ENCODE peak calls at places on chromosomes 11 and 22, in nine cellular contexts. O is endodermal cell, Q is GM23338, W is small intestine, G is aorta, T is HCT116, K is tibial nerve, E is sigmoid colon, N is lower lobe of right lung. U is an unnamed sample.

GRCh38 chr11:116930177-116930576 is 92.8 kb upstream of the APOA1 start:
- DNase-seq in O (peak; percentile 60), Q (peak; percentile 39), W (peak; percentile 49), G (no peak), T (no peak), K (no peak), E (no peak), N (no peak), U (no peak)

GRCh38 chr11:63906585-63906984 is 10.4 kb downstream of the RCOR2 start:
- DNase-seq in O (peak; percentile 80), Q (peak; percentile 70), W (no peak), G (no peak), T (no peak), K (no peak), E (no peak), N (no peak), U (no peak)

GRCh38 chr11:197741-198235 is 4.9 kb downstream of the SCGB1C1 start:
- DNase-seq in O (peak; percentile 25), Q (no peak), W (no peak), G (peak; percentile 25), T (no peak), K (no peak), E (peak; percentile 63), N (no peak), U (peak; percentile 61)

GRCh38 chr11:1767399-1768140 is 3.8 kb upstream of the CTSD start:
- DNase-seq in O (no peak), Q (no peak), W (no peak), G (peak; percentile 44), T (no peak), K (no peak), E (peak; percentile 61), N (no peak), U (peak; percentile 17)

GRCh38 chr11:63892233-63892632 is 24.7 kb downstream of the RCOR2 start:
- DNase-seq in O (no peak), Q (no peak), W (no peak), G (no peak), T (no peak), K (no peak), E (no peak), N (no peak), U (no peak)

GRCh38 chr22:31491218-31491962 is 1.7 kb upstream of the EIF4ENIF1 start:
- DNase-seq in O (peak; percentile 73), Q (peak; percentile 52), W (no peak), G (no peak), T (no peak), K (no peak), E (no peak), N (no peak), U (no peak)

GRCh38 chr11:86990079-86990478 is 34.9 kb upstream of the FZD4 start:
- DNase-seq in O (no peak), Q (no peak), W (no peak), G (no peak), T (no peak), K (no peak), E (no peak), N (no peak), U (no peak)

GRCh38 chr11:126963603-126964353 is 36.8 kb downstream of the KIRREL3 start:
- DNase-seq in O (no peak), Q (no peak), W (no peak), G (no peak), T (no peak), K (no peak), E (no peak), N (no peak), U (no peak)

GRCh38 chr11:101030015-101030414 is 99.6 kb downstream of the PGR start:
- DNase-seq in O (no peak), Q (no peak), W (no peak), G (no peak), T (no peak), K (no peak), E (no peak), N (no peak), U (no peak)

GRCh38 chr11:65663634-65664200 is 1.0 kb upstream of the RELA start:
- DNase-seq in O (no peak), Q (peak; percentile 60), W (peak; percentile 57), G (no peak), T (no peak), K (no peak), E (peak; percentile 92), N (peak; percentile 66), U (peak; percentile 77)

GRCh38 chr11:95584589-95584988 is 205.0 kb downstream of the FAM76B start:
- DNase-seq in O (no peak), Q (no peak), W (no peak), G (no peak), T (no peak), K (no peak), E (no peak), N (no peak), U (no peak)

GRCh38 chr11:2789331-2789730 is 89.5 kb upstream of the KCNQ1OT1 start:
- DNase-seq in O (no peak), Q (no peak), W (no peak), G (no peak), T (no peak), K (peak; percentile 1), E (peak; percentile 44), N (peak; percentile 30), U (peak; percentile 9)
- H3K27ac ChIP-seq in O (no peak overlapping the region), Q (no peak overlapping the region), W (no peak overlapping the region), G (no peak overlapping the region), T (no peak overlapping the region), K (no peak overlapping the region), E (no peak overlapping the region), N (no peak overlapping the region), U (no peak overlapping the region)

GRCh38 chr11:128555606-128556005 is 31.8 kb downstream of the ETS1 start:
- DNase-seq in O (peak; percentile 85), Q (peak; percentile 68), W (peak; percentile 25), G (no peak), T (peak; percentile 13), K (no peak), E (no peak), N (no peak), U (no peak)

GRCh38 chr11:128552783-128553661 is 34.3 kb downstream of the ETS1 start:
- DNase-seq in O (no peak), Q (no peak), W (no peak), G (no peak), T (no peak), K (peak; percentile 25), E (no peak), N (no peak), U (no peak)

GRCh38 chr11:128551641-128552335 is 35.6 kb downstream of the ETS1 start:
- DNase-seq in O (no peak), Q (no peak), W (no peak), G (no peak), T (no peak), K (no peak), E (no peak), N (no peak), U (no peak)

GRCh38 chr11:128550967-128551522 is 36.3 kb downstream of the ETS1 start:
- DNase-seq in O (no peak), Q (no peak), W (no peak), G (no peak), T (no peak), K (no peak), E (peak; percentile 76), N (no peak), U (no peak)

DNA sequence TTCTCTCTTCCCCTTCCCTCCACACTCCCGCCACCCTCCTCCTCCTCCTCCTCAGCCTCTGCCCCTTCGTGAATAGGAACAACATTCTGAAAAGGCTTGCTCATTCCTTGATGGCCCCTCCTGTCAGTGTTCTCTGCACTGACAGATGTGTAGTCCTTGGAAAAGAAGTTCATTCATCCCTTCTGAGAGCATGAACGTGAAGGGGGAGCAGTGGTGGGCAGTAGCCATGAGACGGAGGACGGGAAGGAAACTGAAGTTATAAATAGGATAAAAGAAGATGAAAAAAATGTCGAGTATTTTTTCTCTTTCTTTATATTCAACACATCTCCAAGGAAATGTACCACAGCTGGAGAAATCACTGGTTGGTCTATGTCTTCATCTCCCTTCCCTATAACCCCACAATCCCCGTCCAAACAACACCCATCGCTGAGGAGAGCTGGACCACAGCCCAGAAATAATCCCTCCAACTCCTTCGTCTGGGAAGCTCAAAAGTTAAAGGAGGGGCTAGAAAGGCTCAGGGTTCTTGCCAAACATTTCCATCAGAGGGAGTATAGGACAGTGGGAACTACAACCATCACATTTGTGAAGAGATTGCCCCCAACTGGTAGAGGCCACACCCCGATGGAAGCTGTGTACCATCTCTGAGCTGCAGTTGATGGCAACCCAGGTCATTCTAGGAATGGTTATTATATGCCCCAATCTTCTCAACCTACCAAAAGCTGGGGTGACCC is 33.5 kb downstream of the ETS1 start:
- DNase-seq in O (no peak), Q (no peak), W (no peak), G (no peak), T (no peak), K (no peak), E (no peak), N (no peak), U (no peak)
- H3K4me3 ChIP-seq in O (no peak overlapping the region), Q (no peak overlapping the region), W (no peak overlapping the region), G (no peak overlapping the region), T (no peak overlapping the region), K (no peak overlapping the region), E (no peak overlapping the region), N (no peak overlapping the region), U (no peak overlapping the region)

GRCh38 chr11:34251640-34251980 is 106.2 kb downstream of the ABTB2 start:
- DNase-seq in O (no peak), Q (no peak), W (no peak), G (no peak), T (no peak), K (no peak), E (no peak), N (no peak), U (no peak)
- H3K4me1 ChIP-seq in O (peaks cover 3% of the 10 kb centered on the region), Q (peaks cover 8% of the 10 kb centered on the region), W (peaks cover 15% of the 10 kb centered on the region), G (peaks cover 5% of the 10 kb centered on the region), T (peaks cover 24% of the 10 kb centered on the region), K (peaks cover 21% of the 10 kb centered on the region), E (peaks cover 10% of the 10 kb centered on the region), N (peaks cover 16% of the 10 kb centered on the region), U (peaks cover 16% of the 10 kb centered on the region)

GRCh38 chr22:37604074-37604473 is 4.6 kb upstream of the GGA1 start:
- DNase-seq in O (no peak), Q (no peak), W (no peak), G (no peak), T (no peak), K (no peak), E (no peak), N (no peak), U (no peak)

GRCh38 chr22:37604875-37605274 is 3.8 kb upstream of the GGA1 start:
- DNase-seq in O (no peak), Q (no peak), W (peak; percentile 33), G (no peak), T (no peak), K (no peak), E (no peak), N (no peak), U (no peak)

GRCh38 chr22:37599161-37599560 is 9.5 kb upstream of the GGA1 start:
- DNase-seq in O (no peak), Q (no peak), W (peak; percentile 92), G (no peak), T (no peak), K (no peak), E (no peak), N (no peak), U (peak; percentile 58)

GRCh38 chr22:37601540-37602442 is 6.8 kb upstream of the GGA1 start:
- DNase-seq in O (peak; percentile 93), Q (peak; percentile 97), W (peak; percentile 90), G (no peak), T (peak; percentile 56), K (no peak), E (no peak), N (no peak), U (no peak)

DNA sequence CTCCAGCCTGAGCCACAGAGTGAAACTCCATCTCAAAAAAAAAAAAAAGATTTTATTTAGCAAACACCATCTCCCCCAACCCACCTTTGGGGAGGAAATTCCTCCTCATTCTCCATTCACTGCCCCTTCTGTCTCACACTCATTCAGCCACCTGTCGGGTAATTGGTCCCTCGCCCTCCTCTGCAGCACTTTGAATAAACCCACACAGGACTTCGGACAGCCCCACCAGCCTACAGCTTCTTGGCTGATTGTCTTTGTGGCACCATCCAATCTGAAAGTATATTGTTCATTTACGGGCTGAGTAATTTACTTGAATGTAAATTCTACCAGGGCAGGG is 7.5 kb upstream of the GGA1 start:
- DNase-seq in O (no peak), Q (no peak), W (no peak), G (no peak), T (no peak), K (no peak), E (no peak), N (no peak), U (no peak)
- H3K27ac ChIP-seq in O (no peak overlapping the region), Q (peak overlapping the region; percentile 1), W (no peak overlapping the region), G (no peak overlapping the region), T (no peak overlapping the region), K (no peak overlapping the region), E (no peak overlapping the region), N (no peak overlapping the region), U (no peak overlapping the region)